ENCODE peak calls at places on chromosomes 6 and 20, in nine cellular contexts. E is stimulated activated CD4-positive, alpha-beta T cell treated with anti-CD3 and anti-CD28 coated beads, Interleukin-4, amount 100 ng/mL, for 24 hours; X is iris pigment epithelial cell; O is hypothalamus; W is activated T-cell treated with anti-CD3 and anti-CD28 coated beads, Interleukin-2, amount 50 U/mL, for 48 hours; I is NCI-H446; U is COR-L47; G is astrocyte of the spinal cord; V is adrenal gland. R is an unnamed sample.

GRCh38 chr6:25312034-25312620 is 33.0 kb downstream of the CARMIL1 start:
- DNase-seq in E (no peak), X (no peak), O (no peak), U (no peak), G (peak; percentile 22), V (no peak), I (no peak), W (no peak), R (no peak)

GRCh38 chr20:3248167-3248992 is 9.4 kb upstream of the SLC4A11 start:
- DNase-seq in O (no peak), E (no peak), G (peak; percentile 36), I (no peak), X (peak; percentile 43), V (peak; percentile 63), W (peak; percentile 52), U (no peak), R (no peak)

GRCh38 chr6:35764238-35764896 is 12.0 kb upstream of the CLPSL2 start:
- DNase-seq in X (no peak), I (no peak), E (no peak), U (peak; percentile 38), G (no peak), O (no peak), V (no peak), W (no peak), R (no peak)

GRCh38 chr6:123745877-123746276 is 57.8 kb upstream of the NKAIN2 start:
- DNase-seq in U (no peak), X (peak; percentile 75), I (no peak), V (no peak), E (no peak), W (no peak), G (peak; percentile 73), O (no peak), R (no peak)

GRCh38 chr20:23327617-23328333 is 22.8 kb upstream of the NXT1 start:
- DNase-seq in G (no peak), O (no peak), E (no peak), U (no peak), I (no peak), V (no peak), X (no peak), W (no peak), R (no peak)

GRCh38 chr20:63854069-63854765 is 7.1 kb upstream of the ABHD16B start:
- DNase-seq in I (no peak), W (peak; percentile 28), G (no peak), O (no peak), E (no peak), X (no peak), U (no peak), V (no peak), R (no peak)

GRCh38 chr6:152474341-152474740 is 162.8 kb downstream of the SYNE1 start:
- DNase-seq in V (no peak), O (no peak), G (no peak), E (no peak), W (no peak), U (no peak), X (peak; percentile 36), I (no peak), R (no peak)

GRCh38 chr6:120384671-120385070 is 949.6 kb downstream of the TBC1D32 start:
- DNase-seq in W (no peak), I (no peak), O (no peak), E (no peak), G (peak; percentile 62), V (no peak), U (no peak), X (peak; percentile 8), R (no peak)

GRCh38 chr6:155313602-155314091 is 637 bp downstream of the TFB1M start:
- DNase-seq in G (peak; percentile 10), X (peak; percentile 45), E (peak; percentile 16), U (no peak), W (no peak), V (no peak), I (no peak), O (no peak), R (peak; percentile 1)

GRCh38 chr6:25477006-25477590 is 174.9 kb upstream of the SCGN start:
- DNase-seq in E (no peak), U (no peak), I (no peak), V (no peak), X (peak; percentile 67), O (no peak), G (peak; percentile 53), W (no peak), R (no peak)

R was measured in stimulated activated naive CD4-positive, alpha-beta T cell treated with Interleukin-2 at 50 U/mL for 16 hours.